ENCODE peak calls at places on chromosomes 16 and 17, in four cellular contexts. Q, F, U and D are unnamed samples.

GRCh38 chr16:82681592-82681991 is 54.8 kb downstream of the CDH13 start:
- DNase-seq in F (no peak), Q (no peak), U (no peak), D (no peak)

GRCh38 chr16:1039762-1040161 is 32.8 kb upstream of the SSTR5 start:
- DNase-seq in U (peak), Q (no peak), F (no peak), D (no peak)

GRCh38 chr17:38420518-38420917 is 7.7 kb upstream of the ARHGAP23 start:
- DNase-seq in U (no peak), Q (no peak), F (no peak), D (no peak)

GRCh38 chr16:82024274-82024673 is 10.8 kb upstream of the HSD17B2 start:
- DNase-seq in F (no peak), U (no peak), Q (no peak), D (no peak)

GRCh38 chr16:85473326-85473725 is 139.8 kb upstream of the GSE1 start:
- DNase-seq in Q (no peak), U (no peak), F (no peak), D (no peak)

GRCh38 chr17:19727466-19728113 is 11.2 kb upstream of the SLC47A2 start:
- DNase-seq in U (no peak), F (no peak), Q (peak), D (no peak)

GRCh38 chr16:24036614-24037013 is 200.8 kb downstream of the PRKCB start:
- DNase-seq in U (peak), F (peak), Q (no peak), D (peak)

GRCh38 chr17:82668631-82669099 is 20.4 kb upstream of the WDR45B start:
- DNase-seq in U (no peak), Q (no peak), F (peak), D (no peak)

GRCh38 chr17:13476722-13477121 is 125.0 kb downstream of the HS3ST3A1 start:
- DNase-seq in U (no peak), F (no peak), Q (no peak), D (no peak)

GRCh38 chr16:9192746-9193145 is 101.3 kb downstream of the HAPSTR1 start:
- DNase-seq in Q (no peak), F (no peak), U (no peak), D (no peak)

GRCh38 chr17:45162022-45162687 is 480 bp downstream of the HEXIM2 start:
- DNase-seq in F (no peak), U (no peak), Q (no peak), D (no peak)

GRCh38 chr16:87780385-87780989 is 14.7 kb upstream of the KLHDC4 start:
- DNase-seq in U (peak), Q (no peak), F (peak), D (peak)

GRCh38 chr17:57862990-57863667 is 13.3 kb upstream of the MRPS23 start:
- DNase-seq in F (no peak), U (no peak), Q (no peak), D (no peak)

GRCh38 chr16:84738255-84739038 is 38.6 kb downstream of the USP10 start:
- DNase-seq in Q (peak), U (peak), F (peak), D (peak)

GRCh38 chr16:89375021-89375420 is 115.3 kb downstream of the ANKRD11 start:
- DNase-seq in U (no peak), Q (no peak), F (no peak), D (no peak)

GRCh38 chr17:49861150-49861884 is 13.4 kb upstream of the TAC4 start:
- DNase-seq in U (peak), Q (no peak), F (peak), D (peak)

GRCh38 chr16:8673611-8674412 is 605 bp upstream of the ABAT start:
- DNase-seq in Q (no peak), U (no peak), F (no peak), D (no peak)

GRCh38 chr16:78503501-78504110 is 404.2 kb downstream of the WWOX start:
- DNase-seq in Q (peak), F (peak), U (peak), D (peak)

GRCh38 chr16:70778901-70779309 is 22.1 kb downstream of the VAC14 start:
- DNase-seq in U (no peak), Q (peak), F (no peak), D (no peak)

GRCh38 chr17:8537734-8538133 is 92.8 kb downstream of the MYH10 start:
- DNase-seq in Q (no peak), F (no peak), U (no peak), D (no peak)

GRCh38 chr16:80369138-80369537 is 171.7 kb upstream of the DYNLRB2 start:
- DNase-seq in Q (no peak), F (no peak), U (no peak), D (no peak)

GRCh38 chr17:395179-395578 is 42.6 kb upstream of the RPH3AL start:
- DNase-seq in Q (no peak), F (no peak), U (no peak), D (no peak)